ENCODE peak calls at places on chromosomes 4 and X, in six cellular contexts. J, O, Q, B, X and U are unnamed samples.

GRCh38 chrX:119427024-119427794 is 28.1 kb downstream of the SLC25A43 start:
- DNase-seq in J (peak), O (peak), Q (no peak), B (peak), X (peak), U (no peak)

GRCh38 chrX:69556094-69557011 is 52.2 kb downstream of the NALF2 start:
- DNase-seq in J (no peak), O (peak), Q (no peak), B (no peak), X (peak), U (peak)

GRCh38 chr4:40455340-40455902 is 120.3 kb downstream of the CHRNA9 start:
- DNase-seq in J (no peak), O (no peak), Q (no peak), B (no peak), X (no peak), U (no peak)

GRCh38 chr4:72377491-72378194 is 191.4 kb downstream of the ADAMTS3 start:
- DNase-seq in J (no peak), O (peak), Q (no peak), B (no peak), X (no peak), U (no peak)

GRCh38 chr4:183716302-183716701 is 57.2 kb downstream of the TRAPPC11 start:
- DNase-seq in J (no peak), O (no peak), Q (no peak), B (no peak), X (no peak), U (no peak)

GRCh38 chr4:139913398-139913990 is 240.5 kb downstream of the MAML3 start:
- DNase-seq in J (no peak), O (no peak), Q (peak), B (no peak), X (no peak), U (peak)

GRCh38 chr4:158316264-158316663 is 106.0 kb downstream of the TMEM144 start:
- DNase-seq in J (no peak), O (no peak), Q (no peak), B (no peak), X (no peak), U (no peak)

GRCh38 chr4:177125656-177126055 is 184.0 kb upstream of the NEIL3 start:
- DNase-seq in J (no peak), O (no peak), Q (no peak), B (no peak), X (no peak), U (no peak)

GRCh38 chrX:71143508-71143907 is 1.1 kb upstream of the NLGN3 start:
- DNase-seq in J (no peak), O (no peak), Q (peak), B (no peak), X (no peak), U (peak)

GRCh38 chrX:111719426-111720210 is 38.6 kb downstream of the ALG13 start:
- DNase-seq in J (no peak), O (no peak), Q (no peak), B (no peak), X (no peak), U (no peak)

GRCh38 chrX:10352536-10352935 is 195.8 kb downstream of the CLCN4 start:
- DNase-seq in J (no peak), O (no peak), Q (no peak), B (no peak), X (no peak), U (no peak)

GRCh38 chrX:4263005-4263404 is 549.6 kb upstream of the PRKX start:
- DNase-seq in J (no peak), O (no peak), Q (no peak), B (no peak), X (no peak), U (no peak)

GRCh38 chr4:40524642-40525041 is 105.0 kb downstream of the RBM47 start:
- DNase-seq in J (no peak), O (no peak), Q (peak), B (no peak), X (peak), U (peak)

GRCh38 chr4:17103231-17103630 is 204.8 kb upstream of the LDB2 start:
- DNase-seq in J (no peak), O (peak), Q (no peak), B (no peak), X (peak), U (no peak)

GRCh38 chr4:88908003-88908402 is 149.0 kb downstream of the FAM13A start:
- DNase-seq in J (no peak), O (no peak), Q (no peak), B (no peak), X (no peak), U (no peak)

GRCh38 chrX:386239-386767 is 404 bp downstream of the PPP2R3B start:
- DNase-seq in J (no peak), O (peak), Q (no peak), B (peak), X (no peak), U (peak)

GRCh38 chr4:98745372-98745771 is 87.0 kb upstream of the TSPAN5 start:
- DNase-seq in J (peak), O (peak), Q (no peak), B (no peak), X (no peak), U (no peak)

GRCh38 chrX:155434906-155435743 is 23.3 kb downstream of the F8A3 start:
- DNase-seq in J (no peak), O (no peak), Q (no peak), B (no peak), X (no peak), U (no peak)

GRCh38 chr4:139532951-139533350 is 23.1 kb downstream of the SETD7 start:
- DNase-seq in J (no peak), O (no peak), Q (no peak), B (no peak), X (no peak), U (no peak)

GRCh38 chrX:31374786-31375185 is 302.9 kb upstream of the FTHL17 start:
- DNase-seq in J (no peak), O (no peak), Q (no peak), B (no peak), X (no peak), U (no peak)

GRCh38 chr4:127370495-127371069 is 262.2 kb upstream of the INTU start:
- DNase-seq in J (no peak), O (peak), Q (peak), B (no peak), X (no peak), U (peak)

GRCh38 chr4:119232286-119232685 is 19.8 kb downstream of the USP53 start:
- DNase-seq in J (no peak), O (no peak), Q (no peak), B (no peak), X (no peak), U (no peak)

GRCh38 chr4:15368906-15369305 is 58.9 kb upstream of the C1QTNF7 start:
- DNase-seq in J (peak), O (peak), Q (no peak), B (no peak), X (no peak), U (no peak)

GRCh38 chrX:14073561-14073960 is 43.9 kb upstream of the GEMIN8 start:
- DNase-seq in J (no peak), O (no peak), Q (no peak), B (no peak), X (peak), U (no peak)

GRCh38 chr4:97105716-97106115 is 1037.6 kb downstream of the STPG2 start:
- DNase-seq in J (no peak), O (no peak), Q (no peak), B (no peak), X (no peak), U (no peak)

GRCh38 chr4:153497988-153498967 is 32.1 kb downstream of the TMEM131L start:
- DNase-seq in J (no peak), O (peak), Q (no peak), B (no peak), X (peak), U (peak)

GRCh38 chr4:110869862-110870577 is 247.1 kb upstream of the PITX2 start:
- DNase-seq in J (no peak), O (peak), Q (no peak), B (no peak), X (peak), U (no peak)

GRCh38 chr4:52588097-52588496 is 71.0 kb downstream of the USP46 start:
- DNase-seq in J (no peak), O (peak), Q (no peak), B (peak), X (no peak), U (no peak)

GRCh38 chrX:31223817-31224216 is 152.0 kb upstream of the FTHL17 start:
- DNase-seq in J (no peak), O (peak), Q (no peak), B (no peak), X (no peak), U (no peak)

GRCh38 chr4:153643406-153644016 is 40.6 kb upstream of the TLR2 start:
- DNase-seq in J (peak), O (peak), Q (no peak), B (peak), X (no peak), U (no peak)

GRCh38 chr4:183444953-183445543 is 612 bp downstream of the CDKN2AIP start:
- DNase-seq in J (peak), O (peak), Q (peak), B (no peak), X (no peak), U (peak)